ENCODE peak calls at places on chromosomes 5 and 9, in nine cellular contexts. L is fibroblast of the aortic adventitia, P is hepatocyte, W is IMR-90, C is posterior cingulate gyrus, D is heart left ventricle, U is NCI-H1105, I is lower lobe of right lung, Q is germinal center. R is an unnamed sample.
A peak's percentile ranks its signal among the peaks of the same experiment; 100 is the strongest.

GRCh38 chr5:133304707-133305216 is 252.9 kb downstream of the HSPA4 start:
- DNase-seq in L (no peak), P (no peak), W (no peak), C (no peak), D (no peak), U (no peak), I (no peak), Q (no peak), R (no peak)

GRCh38 chr5:16346380-16346779 is 119.2 kb downstream of the ZNF622 start:
- DNase-seq in L (no peak), P (no peak), W (no peak), C (no peak), D (no peak), U (no peak), I (no peak), Q (no peak), R (no peak)

GRCh38 chr9:3740690-3741419 is 215.1 kb upstream of the RFX3 start:
- DNase-seq in L (no peak), P (no peak), W (peak; percentile 10), C (no peak), D (no peak), U (no peak), I (no peak), Q (no peak), R (no peak)

GRCh38 chr9:27110181-27110580 is 1.2 kb downstream of the TEK start:
- DNase-seq in L (no peak), P (no peak), W (no peak), C (no peak), D (no peak), U (no peak), I (no peak), Q (no peak), R (no peak)

GRCh38 chr5:128774605-128775004 is 190.7 kb upstream of the SLC27A6 start:
- DNase-seq in L (no peak), P (no peak), W (peak; percentile 78), C (no peak), D (no peak), U (no peak), I (no peak), Q (no peak), R (no peak)

GRCh38 chr5:83516361-83516760 is 44.8 kb downstream of the VCAN start:
- DNase-seq in L (peak; percentile 49), P (no peak), W (peak; percentile 32), C (no peak), D (no peak), U (no peak), I (no peak), Q (no peak), R (no peak)

GRCh38 chr9:78064075-78064474 is 32.5 kb upstream of the GNAQ start:
- DNase-seq in L (peak; percentile 55), P (no peak), W (no peak), C (no peak), D (no peak), U (no peak), I (no peak), Q (no peak), R (no peak)

GRCh38 chr5:109315245-109315644 is 94.5 kb downstream of the PJA2 start:
- DNase-seq in L (no peak), P (no peak), W (peak; percentile 13), C (no peak), D (no peak), U (no peak), I (no peak), Q (no peak), R (no peak)

GRCh38 chr5:166713281-166713680 is 1578.2 kb upstream of the WWC1 start:
- DNase-seq in L (no peak), P (peak; percentile 57), W (no peak), C (no peak), D (no peak), U (no peak), I (no peak), Q (no peak), R (no peak)

GRCh38 chr5:664343-664993 is 28.7 kb downstream of the TPPP start:
- DNase-seq in L (no peak), P (no peak), W (no peak), C (no peak), D (peak; percentile 20), U (no peak), I (peak; percentile 47), Q (no peak), R (no peak)

GRCh38 chr5:169706070-169706469 is 69.0 kb downstream of the DOCK2 start:
- DNase-seq in L (no peak), P (peak; percentile 11), W (no peak), C (no peak), D (no peak), U (no peak), I (no peak), Q (no peak), R (no peak)

GRCh38 chr9:81150016-81150625 is 539.2 kb downstream of the TLE1 start:
- DNase-seq in L (no peak), P (no peak), W (peak; percentile 7), C (no peak), D (no peak), U (peak; percentile 76), I (no peak), Q (no peak), R (no peak)

GRCh38 chr5:33462456-33462855 is 21.7 kb downstream of the TARS1 start:
- DNase-seq in L (peak; percentile 25), P (no peak), W (no peak), C (no peak), D (no peak), U (no peak), I (no peak), Q (no peak), R (no peak)

GRCh38 chr9:130171226-130172148 is 717 bp upstream of the NCS1 start:
- DNase-seq in L (no peak), P (no peak), W (no peak), C (no peak), D (no peak), U (no peak), I (no peak), Q (no peak), R (peak; percentile 71)

GRCh38 chr9:33719581-33720374 is 75.6 kb upstream of the PRSS3 start:
- DNase-seq in L (no peak), P (no peak), W (no peak), C (no peak), D (peak; percentile 31), U (peak; percentile 40), I (peak; percentile 48), Q (peak; percentile 36), R (peak; percentile 71)

GRCh38 chr9:98783518-98784226 is 12.7 kb downstream of the ANKS6 start:
- DNase-seq in L (no peak), P (no peak), W (no peak), C (no peak), D (no peak), U (no peak), I (no peak), Q (no peak), R (no peak)

GRCh38 chr5:122420126-122420525 is 108.1 kb downstream of the SNCAIP start:
- DNase-seq in L (no peak), P (no peak), W (peak; percentile 62), C (no peak), D (no peak), U (no peak), I (no peak), Q (no peak), R (no peak)

GRCh38 chr5:55551298-55551846 is 16.6 kb upstream of the PLPP1 start:
- DNase-seq in L (no peak), P (no peak), W (no peak), C (no peak), D (no peak), U (no peak), I (no peak), Q (no peak), R (no peak)

GRCh38 chr5:514101-514485 is 10.2 kb downstream of the SLC9A3 start:
- DNase-seq in L (no peak), P (no peak), W (no peak), C (no peak), D (no peak), U (no peak), I (no peak), Q (no peak), R (no peak)

GRCh38 chr9:114163517-114163924 is 8.2 kb downstream of the COL27A1 start:
- DNase-seq in L (peak; percentile 40), P (peak; percentile 91), W (peak; percentile 60), C (no peak), D (peak; percentile 55), U (no peak), I (peak; percentile 60), Q (no peak), R (peak; percentile 78)

GRCh38 chr9:136268776-136269175 is 23.2 kb upstream of the QSOX2 start:
- DNase-seq in L (no peak), P (no peak), W (no peak), C (no peak), D (no peak), U (no peak), I (no peak), Q (no peak), R (no peak)

GRCh38 chr9:129586647-129587046 is 34.3 kb downstream of the C9orf50 start:
- DNase-seq in L (no peak), P (no peak), W (no peak), C (no peak), D (no peak), U (no peak), I (no peak), Q (no peak), R (no peak)

GRCh38 chr5:16663848-16664247 is 47.1 kb upstream of the RETREG1 start:
- DNase-seq in L (no peak), P (no peak), W (no peak), C (no peak), D (no peak), U (no peak), I (no peak), Q (no peak), R (no peak)

GRCh38 chr5:181224390-181225234 is 1.5 kb downstream of the TRIM41 start:
- DNase-seq in L (no peak), P (no peak), W (no peak), C (no peak), D (no peak), U (no peak), I (no peak), Q (no peak), R (no peak)

GRCh38 chr5:139600336-139600949 is 39.3 kb downstream of the UBE2D2 start:
- DNase-seq in L (peak; percentile 46), P (no peak), W (peak; percentile 86), C (no peak), D (no peak), U (no peak), I (no peak), Q (no peak), R (no peak)

GRCh38 chr9:121670447-121670846 is 19.0 kb downstream of the DAB2IP start:
- DNase-seq in L (peak; percentile 98), P (no peak), W (peak; percentile 75), C (no peak), D (peak; percentile 71), U (no peak), I (peak; percentile 39), Q (no peak), R (no peak)

GRCh38 chr5:10635257-10635860 is 71.5 kb downstream of the ANKRD33B start:
- DNase-seq in L (peak; percentile 18), P (no peak), W (peak; percentile 80), C (no peak), D (no peak), U (no peak), I (no peak), Q (peak; percentile 73), R (peak; percentile 81)

GRCh38 chr9:110217656-110218099 is 9.7 kb upstream of the C9orf152 start:
- DNase-seq in L (peak; percentile 75), P (peak; percentile 62), W (peak; percentile 63), C (no peak), D (no peak), U (no peak), I (no peak), Q (peak; percentile 13), R (no peak)

GRCh38 chr9:33024126-33024965 is 727 bp upstream of the DNAJA1 start:
- DNase-seq in L (peak; percentile 45), P (peak; percentile 21), W (peak; percentile 22), C (no peak), D (peak; percentile 22), U (peak; percentile 44), I (no peak), Q (no peak), R (no peak)